ENCODE peak calls at places on chromosomes 7 and 10, in seven cellular contexts. H, J, N, B, D, V and O are unnamed samples.
A peak's percentile ranks its signal among the peaks of the same experiment; 100 is the strongest.

GRCh38 chr10:18689498-18689897 is 30.3 kb downstream of the ARL5B start:
- DNase-seq in H (no peak), J (no peak), N (peak; percentile 7), B (no peak), D (peak; percentile 32), V (peak; percentile 43), O (no peak)

GRCh38 chr7:28458732-28459131 is 46.4 kb downstream of the CREB5 start:
- DNase-seq in H (no peak), J (peak; percentile 12), N (no peak), B (peak; percentile 55), D (no peak), V (no peak), O (no peak)

GRCh38 chr7:31553636-31554035 is 39.7 kb downstream of the ITPRID1 start:
- DNase-seq in H (no peak), J (no peak), N (no peak), B (no peak), D (no peak), V (peak; percentile 25), O (no peak)

GRCh38 chr7:55533729-55534080 is 38.6 kb downstream of the VOPP1 start:
- DNase-seq in H (no peak), J (no peak), N (no peak), B (no peak), D (no peak), V (no peak), O (no peak)

GRCh38 chr10:61471491-61471890 is 18.3 kb upstream of the TMEM26 start:
- DNase-seq in H (no peak), J (no peak), N (no peak), B (no peak), D (peak; percentile 84), V (no peak), O (no peak)

GRCh38 chr10:117002206-117002605 is 2.8 kb downstream of the SHTN1 start:
- DNase-seq in H (no peak), J (no peak), N (no peak), B (no peak), D (no peak), V (no peak), O (no peak)

GRCh38 chr10:125102821-125103220 is 57.5 kb downstream of the CTBP2 start:
- DNase-seq in H (no peak), J (no peak), N (no peak), B (no peak), D (no peak), V (no peak), O (no peak)

GRCh38 chr10:35492387-35493195 is 112.5 kb upstream of the GJD4 start:
- DNase-seq in H (no peak), J (peak; percentile 28), N (no peak), B (no peak), D (no peak), V (no peak), O (no peak)

GRCh38 chr7:88111136-88111748 is 108.6 kb downstream of the SRI start:
- DNase-seq in H (no peak), J (peak; percentile 36), N (peak; percentile 40), B (no peak), D (peak; percentile 46), V (peak; percentile 40), O (no peak)

GRCh38 chr7:36430171-36430570 is 40.5 kb downstream of the ANLN start:
- DNase-seq in H (no peak), J (no peak), N (no peak), B (no peak), D (peak; percentile 34), V (no peak), O (no peak)

GRCh38 chr7:41517771-41518170 is 185.1 kb downstream of the INHBA start:
- DNase-seq in H (no peak), J (no peak), N (no peak), B (no peak), D (no peak), V (no peak), O (no peak)

GRCh38 chr7:14754631-14755030 is 147.9 kb downstream of the DGKB start:
- DNase-seq in H (no peak), J (no peak), N (no peak), B (no peak), D (peak; percentile 67), V (peak; percentile 26), O (no peak)

GRCh38 chr7:150464962-150465361 is 14.5 kb downstream of the GIMAP8 start:
- DNase-seq in H (no peak), J (no peak), N (no peak), B (no peak), D (no peak), V (no peak), O (no peak)

GRCh38 chr7:150465414-150465813 is 15.0 kb downstream of the GIMAP8 start:
- DNase-seq in H (no peak), J (no peak), N (no peak), B (no peak), D (no peak), V (no peak), O (no peak)

GRCh38 chr7:150462413-150462812 is 12.0 kb downstream of the GIMAP8 start:
- DNase-seq in H (no peak), J (no peak), N (no peak), B (no peak), D (no peak), V (no peak), O (no peak)

GRCh38 chr7:150461520-150461919 is 11.1 kb downstream of the GIMAP8 start:
- DNase-seq in H (no peak), J (no peak), N (no peak), B (no peak), D (no peak), V (no peak), O (no peak)

DNA sequence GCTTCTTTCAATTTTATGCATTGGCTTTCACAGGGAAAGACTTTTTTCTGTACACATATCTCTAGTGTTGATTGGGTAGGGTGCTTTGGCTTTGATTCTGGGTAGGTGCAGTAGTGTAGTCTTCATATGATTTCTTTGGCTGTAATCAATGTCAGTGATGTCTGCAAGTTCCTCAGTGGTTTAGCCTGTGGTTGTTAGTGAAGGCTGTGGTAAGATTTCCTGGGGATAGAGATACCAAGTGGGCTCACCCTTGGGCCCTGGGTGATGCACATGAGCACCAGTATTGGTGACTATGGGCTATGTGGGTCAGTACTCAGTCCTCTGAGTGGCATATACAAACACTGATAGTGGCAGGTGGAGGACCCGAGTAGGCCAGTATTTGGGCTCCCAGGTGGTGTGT is 13.0 kb downstream of the GIMAP8 start:
- DNase-seq in H (no peak), J (no peak), N (no peak), B (no peak), D (no peak), V (no peak), O (no peak)
- H3K9me3 ChIP-seq in H (peaks cover 29% of the 10 kb centered on the region), J (no peaks in the 10 kb centered on the region), N (no peaks in the 10 kb centered on the region), B (peaks cover 7% of the 10 kb centered on the region), D (no peaks in the 10 kb centered on the region), V (no peaks in the 10 kb centered on the region), O (peaks cover 28% of the 10 kb centered on the region)

GRCh38 chr7:25653412-25653811 is 425.1 kb upstream of the NPVF start:
- DNase-seq in H (no peak), J (no peak), N (no peak), B (no peak), D (no peak), V (no peak), O (no peak)

GRCh38 chr7:25658375-25658774 is 430.1 kb upstream of the NPVF start:
- DNase-seq in H (no peak), J (no peak), N (no peak), B (no peak), D (no peak), V (no peak), O (no peak)

GRCh38 chr7:25656581-25657026 is 428.3 kb upstream of the NPVF start:
- DNase-seq in H (no peak), J (no peak), N (no peak), B (no peak), D (peak; percentile 2), V (peak; percentile 55), O (no peak)

GRCh38 chr7:25659841-25660240 is 431.6 kb upstream of the NPVF start:
- DNase-seq in H (no peak), J (no peak), N (no peak), B (no peak), D (no peak), V (no peak), O (no peak)

GRCh38 chr7:25656071-25656470 is 427.8 kb upstream of the NPVF start:
- DNase-seq in H (no peak), J (no peak), N (no peak), B (no peak), D (no peak), V (no peak), O (no peak)
- H3K4me3 ChIP-seq in H (no peak overlapping the region), J (no peak overlapping the region), N (no peak overlapping the region), B (no peak overlapping the region), D (no peak overlapping the region), V (no peak overlapping the region), O (no peak overlapping the region)

GRCh38 chr7:150407588-150408392 is 28.7 kb downstream of the ZNF775 start:
- DNase-seq in H (no peak), J (no peak), N (no peak), B (peak; percentile 46), D (no peak), V (peak; percentile 6), O (no peak)
- H3K9me3 ChIP-seq in H (no peaks in the 10 kb centered on the region), J (no peaks in the 10 kb centered on the region), N (no peaks in the 10 kb centered on the region), B (no peaks in the 10 kb centered on the region), D (no peaks in the 10 kb centered on the region), V (no peaks in the 10 kb centered on the region), O (no peaks in the 10 kb centered on the region)

DNA sequence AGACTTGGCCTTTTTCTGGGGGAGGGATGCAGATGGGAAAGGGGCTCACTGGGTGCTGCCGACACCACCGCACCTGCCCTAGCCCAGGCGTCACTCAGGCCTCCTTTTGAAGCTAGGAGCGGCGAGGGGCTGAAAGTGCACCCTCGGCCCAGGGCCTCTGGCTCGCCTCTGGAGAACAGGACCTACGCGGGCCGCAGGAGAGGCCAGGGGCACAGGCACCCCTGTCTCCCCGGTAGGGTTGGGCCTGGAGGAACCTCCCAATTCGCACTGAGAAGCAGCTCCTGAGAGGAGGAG is 46.5 kb upstream of the PRKAR1B start:
- DNase-seq in H (no peak), J (no peak), N (no peak), B (no peak), D (no peak), V (no peak), O (no peak)
- H3K4me3 ChIP-seq in H (no peak overlapping the region), J (no peak overlapping the region), N (no peak overlapping the region), B (no peak overlapping the region), D (no peak overlapping the region), V (no peak overlapping the region), O (no peak overlapping the region)